ENCODE peak calls at places on chromosomes 2 and 18, in nine cellular contexts. One of them, this sample, is unnamed.

GRCh38 chr2:101406867-101407266 is 19.6 kb upstream of the CREG2 start:
- DNase-seq in IMR-90: peak; percentile 97
- DNase-seq in A549: peak; percentile 46
- DNase-seq in CD4-positive, alpha-beta memory T cell: no peak
- DNase-seq in cardiac muscle cell: peak; percentile 69
- DNase-seq in K562: no peak
- DNase-seq in PC-9: no peak
- DNase-seq in mesendoderm: peak; percentile 60
- DNase-seq in sigmoid colon: no peak
- DNase-seq in this sample: no peak

GRCh38 chr2:24421668-24422067 is 61.3 kb upstream of the ITSN2 start:
- DNase-seq in cardiac muscle cell: peak; percentile 76
- DNase-seq in PC-9: no peak
- DNase-seq in CD4-positive, alpha-beta memory T cell: peak; percentile 34
- DNase-seq in K562: peak; percentile 14
- DNase-seq in A549: peak; percentile 66
- DNase-seq in sigmoid colon: no peak
- DNase-seq in mesendoderm: peak; percentile 82
- DNase-seq in IMR-90: peak; percentile 24
- DNase-seq in this sample: peak; percentile 25

GRCh38 chr2:120968307-120969015 is 232.8 kb downstream of the GLI2 start:
- DNase-seq in PC-9: no peak
- DNase-seq in sigmoid colon: no peak
- DNase-seq in mesendoderm: no peak
- DNase-seq in CD4-positive, alpha-beta memory T cell: no peak
- DNase-seq in cardiac muscle cell: no peak
- DNase-seq in IMR-90: no peak
- DNase-seq in K562: peak; percentile 22
- DNase-seq in A549: no peak
- DNase-seq in this sample: no peak

GRCh38 chr2:68463287-68463877 is 3.7 kb downstream of the FBXO48 start:
- DNase-seq in PC-9: peak; percentile 55
- DNase-seq in IMR-90: peak; percentile 71
- DNase-seq in mesendoderm: peak; percentile 62
- DNase-seq in K562: peak; percentile 29
- DNase-seq in sigmoid colon: no peak
- DNase-seq in A549: peak; percentile 70
- DNase-seq in cardiac muscle cell: peak; percentile 75
- DNase-seq in CD4-positive, alpha-beta memory T cell: peak; percentile 62
- DNase-seq in this sample: no peak

GRCh38 chr18:29491907-29492306 is 1315.0 kb upstream of the CDH2 start:
- DNase-seq in sigmoid colon: no peak
- DNase-seq in PC-9: no peak
- DNase-seq in IMR-90: no peak
- DNase-seq in mesendoderm: no peak
- DNase-seq in A549: no peak
- DNase-seq in CD4-positive, alpha-beta memory T cell: no peak
- DNase-seq in K562: no peak
- DNase-seq in cardiac muscle cell: no peak
- DNase-seq in this sample: no peak

GRCh38 chr2:8547284-8548064 is 134.4 kb upstream of the ID2 start:
- DNase-seq in K562: no peak
- DNase-seq in mesendoderm: no peak
- DNase-seq in CD4-positive, alpha-beta memory T cell: no peak
- DNase-seq in sigmoid colon: peak; percentile 60
- DNase-seq in cardiac muscle cell: no peak
- DNase-seq in IMR-90: no peak
- DNase-seq in A549: no peak
- DNase-seq in PC-9: no peak
- DNase-seq in this sample: no peak

GRCh38 chr18:28013064-28013463 is 163.9 kb downstream of the CDH2 start:
- DNase-seq in cardiac muscle cell: peak; percentile 40
- DNase-seq in IMR-90: peak; percentile 23
- DNase-seq in CD4-positive, alpha-beta memory T cell: no peak
- DNase-seq in PC-9: no peak
- DNase-seq in sigmoid colon: no peak
- DNase-seq in mesendoderm: no peak
- DNase-seq in A549: peak; percentile 15
- DNase-seq in K562: no peak
- DNase-seq in this sample: no peak

GRCh38 chr18:79121746-79122474 is 52.7 kb downstream of the ATP9B start:
- DNase-seq in IMR-90: peak; percentile 64
- DNase-seq in A549: no peak
- DNase-seq in K562: no peak
- DNase-seq in cardiac muscle cell: peak; percentile 56
- DNase-seq in CD4-positive, alpha-beta memory T cell: no peak
- DNase-seq in sigmoid colon: no peak
- DNase-seq in PC-9: no peak
- DNase-seq in mesendoderm: no peak
- DNase-seq in this sample: no peak

GRCh38 chr2:50606860-50607259 is 425.1 kb downstream of the NRXN1 start:
- DNase-seq in K562: no peak
- DNase-seq in A549: no peak
- DNase-seq in IMR-90: no peak
- DNase-seq in mesendoderm: no peak
- DNase-seq in CD4-positive, alpha-beta memory T cell: no peak
- DNase-seq in PC-9: no peak
- DNase-seq in sigmoid colon: no peak
- DNase-seq in cardiac muscle cell: no peak
- DNase-seq in this sample: no peak

GRCh38 chr2:219679571-219679970 is 52.1 kb downstream of the SLC4A3 start:
- DNase-seq in PC-9: no peak
- DNase-seq in mesendoderm: no peak
- DNase-seq in CD4-positive, alpha-beta memory T cell: no peak
- DNase-seq in IMR-90: no peak
- DNase-seq in sigmoid colon: no peak
- DNase-seq in K562: no peak
- DNase-seq in cardiac muscle cell: no peak
- DNase-seq in A549: no peak
- DNase-seq in this sample: no peak

GRCh38 chr2:171341394-171341793 is 92.4 kb downstream of the METTL8 start:
- DNase-seq in IMR-90: no peak
- DNase-seq in mesendoderm: no peak
- DNase-seq in PC-9: no peak
- DNase-seq in K562: no peak
- DNase-seq in cardiac muscle cell: no peak
- DNase-seq in A549: no peak
- DNase-seq in sigmoid colon: no peak
- DNase-seq in CD4-positive, alpha-beta memory T cell: no peak
- DNase-seq in this sample: no peak

GRCh38 chr2:166057363-166058169 is 70.3 kb downstream of the SCN1A start:
- DNase-seq in PC-9: no peak
- DNase-seq in CD4-positive, alpha-beta memory T cell: no peak
- DNase-seq in cardiac muscle cell: peak; percentile 64
- DNase-seq in A549: peak; percentile 18
- DNase-seq in sigmoid colon: no peak
- DNase-seq in K562: peak; percentile 16
- DNase-seq in mesendoderm: peak; percentile 14
- DNase-seq in IMR-90: peak; percentile 45
- DNase-seq in this sample: no peak

DNA sequence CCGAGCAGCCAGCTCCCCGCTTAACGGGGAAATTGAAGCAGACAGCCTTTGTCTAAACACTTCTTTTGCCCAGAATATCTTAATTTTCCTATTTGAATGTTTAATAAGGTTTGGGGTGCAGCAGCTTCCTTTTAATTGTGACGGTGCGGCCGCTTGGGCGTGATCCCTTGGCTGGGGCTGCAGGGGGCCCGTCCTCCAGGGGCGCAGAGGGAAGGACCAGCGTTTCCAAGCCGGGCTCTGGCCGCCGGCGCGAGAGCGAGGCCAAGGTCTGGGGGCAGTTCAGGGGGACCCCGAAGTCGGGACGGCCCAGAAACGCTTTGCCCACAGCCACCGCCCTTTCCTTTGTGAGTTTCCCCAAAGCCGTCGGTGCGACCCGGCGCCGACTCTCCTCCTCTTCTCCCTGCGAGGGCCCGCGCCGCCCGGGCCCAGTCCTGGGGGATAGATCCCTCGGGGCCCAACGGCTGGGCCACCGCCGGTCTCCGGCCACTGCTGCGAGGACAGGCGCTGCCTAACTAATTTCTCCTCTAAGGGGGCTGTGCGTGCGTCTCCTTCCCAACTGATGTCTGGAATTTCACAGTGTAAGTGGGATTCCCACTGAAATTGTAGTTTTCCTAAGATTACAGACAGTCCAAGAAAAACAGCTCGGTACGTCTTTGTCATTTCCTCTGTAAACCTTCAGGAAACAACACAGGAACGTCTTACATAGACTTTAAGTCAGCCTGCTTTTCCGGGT is 139.7 kb upstream of the SIX3 start:
- DNase-seq in sigmoid colon: no peak
- DNase-seq in K562: no peak
- DNase-seq in cardiac muscle cell: peak; percentile 5
- DNase-seq in mesendoderm: peak; percentile 40
- DNase-seq in A549: no peak
- DNase-seq in IMR-90: no peak
- DNase-seq in PC-9: peak; percentile 30
- DNase-seq in CD4-positive, alpha-beta memory T cell: no peak
- DNase-seq in this sample: no peak
- H3K4me1 ChIP-seq in sigmoid colon: peaks cover 13% of the 10 kb centered on the region
- H3K4me1 ChIP-seq in K562: peaks cover 10% of the 10 kb centered on the region
- H3K4me1 ChIP-seq in cardiac muscle cell: no peaks in the 10 kb centered on the region
- H3K4me1 ChIP-seq in mesendoderm: peaks cover 9% of the 10 kb centered on the region
- H3K4me1 ChIP-seq in A549: no peaks in the 10 kb centered on the region
- H3K4me1 ChIP-seq in IMR-90: no peaks in the 10 kb centered on the region
- H3K4me1 ChIP-seq in PC-9: no peaks in the 10 kb centered on the region
- H3K4me1 ChIP-seq in CD4-positive, alpha-beta memory T cell: peaks cover 7% of the 10 kb centered on the region
- H3K4me1 ChIP-seq in this sample: peaks cover 12% of the 10 kb centered on the region

DNA sequence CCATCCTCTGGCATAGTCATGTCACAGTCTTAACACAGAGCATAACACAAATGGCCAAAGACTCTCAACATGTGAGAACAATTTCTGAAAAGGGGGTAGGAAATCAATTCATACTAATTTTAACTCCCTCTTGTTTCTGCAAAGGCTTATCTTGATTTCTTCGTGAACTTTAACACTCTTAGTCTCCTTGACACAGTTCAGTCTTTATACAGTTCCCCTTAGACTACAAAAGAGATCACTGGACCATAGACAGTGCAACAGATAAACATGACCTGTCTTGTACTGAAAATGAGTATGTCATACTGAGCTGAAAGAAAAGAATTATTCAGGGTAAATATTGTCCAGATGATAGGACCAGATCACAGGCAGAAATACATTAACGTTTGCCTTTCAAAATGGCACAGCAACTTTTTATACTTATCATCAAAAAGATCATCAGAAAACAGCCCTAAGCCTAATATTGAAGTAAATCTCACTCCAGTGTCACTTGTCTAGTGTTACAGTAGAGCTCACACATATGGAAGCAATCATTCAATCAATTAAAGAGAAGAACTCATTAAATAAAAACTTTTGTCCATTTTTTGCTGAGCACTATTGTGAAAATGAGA is 56.4 kb upstream of the VRK2 start:
- DNase-seq in cardiac muscle cell: no peak
- DNase-seq in IMR-90: no peak
- DNase-seq in K562: no peak
- DNase-seq in mesendoderm: no peak
- DNase-seq in CD4-positive, alpha-beta memory T cell: no peak
- DNase-seq in sigmoid colon: no peak
- DNase-seq in A549: no peak
- DNase-seq in PC-9: no peak
- DNase-seq in this sample: no peak
- H3K27ac ChIP-seq in cardiac muscle cell: no peak overlapping the region
- H3K27ac ChIP-seq in IMR-90: no peak overlapping the region
- H3K27ac ChIP-seq in K562: no peak overlapping the region
- H3K27ac ChIP-seq in mesendoderm: no peak overlapping the region
- H3K27ac ChIP-seq in CD4-positive, alpha-beta memory T cell: no peak overlapping the region
- H3K27ac ChIP-seq in sigmoid colon: no peak overlapping the region
- H3K27ac ChIP-seq in A549: no peak overlapping the region
- H3K27ac ChIP-seq in PC-9: no peak overlapping the region
- H3K27ac ChIP-seq in this sample: no peak overlapping the region

GRCh38 chr18:10455726-10456453 is 1.5 kb downstream of the APCDD1 start:
- DNase-seq in IMR-90: no peak
- DNase-seq in K562: no peak
- DNase-seq in cardiac muscle cell: no peak
- DNase-seq in CD4-positive, alpha-beta memory T cell: no peak
- DNase-seq in sigmoid colon: no peak
- DNase-seq in mesendoderm: peak; percentile 46
- DNase-seq in A549: no peak
- DNase-seq in PC-9: no peak
- DNase-seq in this sample: no peak
- H3K4me3 ChIP-seq in IMR-90: peak overlapping the region; percentile 48
- H3K4me3 ChIP-seq in K562: no peak overlapping the region
- H3K4me3 ChIP-seq in cardiac muscle cell: peak overlapping the region; percentile 85
- H3K4me3 ChIP-seq in CD4-positive, alpha-beta memory T cell: no peak overlapping the region
- H3K4me3 ChIP-seq in sigmoid colon: peak overlapping the region; percentile 65
- H3K4me3 ChIP-seq in mesendoderm: peak overlapping the region; percentile 62
- H3K4me3 ChIP-seq in A549: no peak overlapping the region
- H3K4me3 ChIP-seq in PC-9: no peak overlapping the region
- H3K4me3 ChIP-seq in this sample: no peak overlapping the region

GRCh38 chr2:239465017-239466001 is 64.5 kb upstream of the HDAC4 start:
- DNase-seq in CD4-positive, alpha-beta memory T cell: no peak
- DNase-seq in IMR-90: no peak
- DNase-seq in PC-9: no peak
- DNase-seq in sigmoid colon: peak; percentile 90
- DNase-seq in cardiac muscle cell: no peak
- DNase-seq in A549: peak; percentile 50
- DNase-seq in K562: no peak
- DNase-seq in mesendoderm: no peak
- DNase-seq in this sample: no peak

GRCh38 chr2:239467281-239467955 is 66.6 kb upstream of the HDAC4 start:
- DNase-seq in sigmoid colon: peak; percentile 44
- DNase-seq in K562: no peak
- DNase-seq in mesendoderm: no peak
- DNase-seq in CD4-positive, alpha-beta memory T cell: no peak
- DNase-seq in IMR-90: no peak
- DNase-seq in A549: no peak
- DNase-seq in PC-9: no peak
- DNase-seq in cardiac muscle cell: no peak
- DNase-seq in this sample: peak; percentile 23

GRCh38 chr2:239466046-239466754 is 65.4 kb upstream of the HDAC4 start:
- DNase-seq in mesendoderm: no peak
- DNase-seq in K562: no peak
- DNase-seq in IMR-90: no peak
- DNase-seq in CD4-positive, alpha-beta memory T cell: no peak
- DNase-seq in PC-9: no peak
- DNase-seq in sigmoid colon: peak; percentile 53
- DNase-seq in A549: no peak
- DNase-seq in cardiac muscle cell: no peak
- DNase-seq in this sample: no peak

GRCh38 chr2:239467956-239468490 is 67.2 kb upstream of the HDAC4 start:
- DNase-seq in A549: no peak
- DNase-seq in sigmoid colon: peak; percentile 30
- DNase-seq in IMR-90: no peak
- DNase-seq in CD4-positive, alpha-beta memory T cell: no peak
- DNase-seq in mesendoderm: no peak
- DNase-seq in cardiac muscle cell: no peak
- DNase-seq in K562: no peak
- DNase-seq in PC-9: no peak
- DNase-seq in this sample: no peak

DNA sequence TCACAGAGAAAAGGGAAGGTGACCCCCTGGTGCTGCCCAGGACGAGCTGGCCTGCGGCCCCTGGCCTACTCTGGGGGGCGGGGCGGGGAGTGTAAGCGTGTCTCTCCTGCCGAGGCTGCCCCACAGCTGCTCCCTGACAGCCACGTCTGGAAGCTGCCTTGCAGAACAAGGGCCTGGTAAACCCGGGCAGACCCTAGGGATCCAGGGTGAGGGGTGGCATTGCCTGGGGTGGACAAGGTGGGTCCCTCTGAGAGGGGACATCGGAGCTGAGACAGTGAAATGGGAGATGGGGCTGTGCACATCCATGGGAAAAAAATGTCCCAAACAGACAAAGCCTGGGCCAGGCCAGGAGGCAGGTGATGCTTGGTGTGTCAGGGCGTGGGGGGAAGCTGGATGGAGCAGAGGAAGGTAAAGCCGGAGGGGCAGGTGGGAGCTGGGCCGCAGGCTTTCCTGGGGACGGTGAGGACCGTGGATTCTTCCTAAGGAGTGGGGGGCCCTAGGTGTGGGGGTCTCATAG is 66.0 kb upstream of the HDAC4 start:
- DNase-seq in PC-9: no peak
- DNase-seq in A549: no peak
- DNase-seq in IMR-90: no peak
- DNase-seq in cardiac muscle cell: no peak
- DNase-seq in mesendoderm: no peak
- DNase-seq in CD4-positive, alpha-beta memory T cell: no peak
- DNase-seq in K562: no peak
- DNase-seq in sigmoid colon: peak; percentile 51
- DNase-seq in this sample: no peak
- H3K4me1 ChIP-seq in PC-9: no peaks in the 10 kb centered on the region
- H3K4me1 ChIP-seq in A549: peaks cover 13% of the 10 kb centered on the region
- H3K4me1 ChIP-seq in IMR-90: no peaks in the 10 kb centered on the region
- H3K4me1 ChIP-seq in cardiac muscle cell: no peaks in the 10 kb centered on the region
- H3K4me1 ChIP-seq in mesendoderm: no peaks in the 10 kb centered on the region
- H3K4me1 ChIP-seq in CD4-positive, alpha-beta memory T cell: no peaks in the 10 kb centered on the region
- H3K4me1 ChIP-seq in K562: peaks cover 3% of the 10 kb centered on the region
- H3K4me1 ChIP-seq in sigmoid colon: peaks cover 22% of the 10 kb centered on the region
- H3K4me1 ChIP-seq in this sample: no peaks in the 10 kb centered on the region